ENCODE peak calls at places on chromosomes 3 and 15, in four cellular contexts. M is H54, Y is uterus, G is GM12892. V is an unnamed sample.

GRCh38 chr3:8020459-8020858 is 481.2 kb upstream of the LMCD1 start:
- DNase-seq in M (no peak), Y (no peak), G (no peak), V (no peak)

GRCh38 chr3:162760789-162761188 is 1264.2 kb downstream of the OTOL1 start:
- DNase-seq in M (no peak), Y (no peak), G (no peak), V (no peak)

GRCh38 chr15:70741107-70741511 is 22.2 kb downstream of the UACA start:
- DNase-seq in M (no peak), Y (peak), G (no peak), V (no peak)

GRCh38 chr15:78007965-78008886 is 69.3 kb downstream of the TBC1D2B start:
- DNase-seq in M (peak), Y (peak), G (no peak), V (no peak)

GRCh38 chr3:71184252-71184651 is 399.3 kb downstream of the FOXP1 start:
- DNase-seq in M (no peak), Y (no peak), G (no peak), V (no peak)

GRCh38 chr3:20648294-20648693 is 462.3 kb upstream of the SGO1 start:
- DNase-seq in M (peak), Y (no peak), G (no peak), V (no peak)

GRCh38 chr3:13890377-13891016 is 10.6 kb upstream of the WNT7A start:
- DNase-seq in M (no peak), Y (no peak), G (no peak), V (no peak)

GRCh38 chr15:42081463-42081830 is 12.9 kb downstream of the PLA2G4D start:
- DNase-seq in M (no peak), Y (no peak), G (no peak), V (no peak)

GRCh38 chr15:85580914-85581313 is 200.5 kb downstream of the AKAP13 start:
- DNase-seq in M (no peak), Y (no peak), G (no peak), V (no peak)

GRCh38 chr3:124639406-124640237 is 90.6 kb upstream of the UMPS start:
- DNase-seq in M (no peak), Y (no peak), G (no peak), V (no peak)

GRCh38 chr3:18847583-18848197 is 300.6 kb upstream of the KCNH8 start:
- DNase-seq in M (no peak), Y (no peak), G (no peak), V (no peak)

GRCh38 chr15:29924750-29925149 is 102.5 kb upstream of the TJP1 start:
- DNase-seq in M (peak), Y (no peak), G (no peak), V (no peak)

GRCh38 chr15:54307926-54308325 is 329.7 kb downstream of the UNC13C start:
- DNase-seq in M (no peak), Y (no peak), G (no peak), V (no peak)

GRCh38 chr3:14803981-14804834 is 14.6 kb upstream of the FGD5 start:
- DNase-seq in M (no peak), Y (no peak), G (no peak), V (no peak)

GRCh38 chr15:44092221-44092620 is 102.8 kb downstream of the FRMD5 start:
- DNase-seq in M (no peak), Y (no peak), G (no peak), V (no peak)

GRCh38 chr15:69893863-69894262 is 203.9 kb downstream of the TLE3 start:
- DNase-seq in M (no peak), Y (peak), G (no peak), V (no peak)

GRCh38 chr3:194308635-194309213 is 42.4 kb downstream of the CPN2 start:
- DNase-seq in M (no peak), Y (no peak), G (no peak), V (no peak)

GRCh38 chr3:32246079-32246675 is 7.7 kb downstream of the CMTM8 start:
- DNase-seq in M (no peak), Y (no peak), G (no peak), V (peak)

GRCh38 chr3:99720985-99721632 is 82.7 kb downstream of the COL8A1 start:
- DNase-seq in M (no peak), Y (peak), G (no peak), V (no peak)

GRCh38 chr15:31489801-31490646 is 163.4 kb downstream of the KLF13 start:
- DNase-seq in M (peak), Y (no peak), G (peak), V (peak)

GRCh38 chr3:103169289-103169688 is 734.5 kb downstream of the ZPLD1 start:
- DNase-seq in M (no peak), Y (no peak), G (no peak), V (no peak)

GRCh38 chr15:69451951-69452701 is 492 bp upstream of the RPLP1 start:
- DNase-seq in M (no peak), Y (peak), G (no peak), V (peak)

GRCh38 chr3:124907957-124908356 is 20.8 kb upstream of the ITGB5 start:
- DNase-seq in M (no peak), Y (no peak), G (no peak), V (no peak)

GRCh38 chr3:101964861-101965260 is 115.5 kb downstream of the NFKBIZ start:
- DNase-seq in M (no peak), Y (peak), G (no peak), V (no peak)

GRCh38 chr3:107690522-107691138 is 167.9 kb downstream of the BBX start:
- DNase-seq in M (no peak), Y (no peak), G (no peak), V (peak)

GRCh38 chr3:61789861-61790260 is 228.5 kb downstream of the PTPRG start:
- DNase-seq in M (no peak), Y (no peak), G (no peak), V (no peak)

GRCh38 chr15:61155741-61156700 is 73.1 kb downstream of the RORA start:
- DNase-seq in M (no peak), Y (peak), G (no peak), V (no peak)

GRCh38 chr3:131233900-131234667 is 147.5 kb upstream of the NUDT16 start:
- DNase-seq in M (no peak), Y (no peak), G (no peak), V (no peak)

GRCh38 chr3:52056521-52056967 is at the start of gene DUSP7:
- DNase-seq in M (peak), Y (peak), G (peak), V (peak)

GRCh38 chr3:16203031-16203430 is 28.6 kb downstream of the GALNT15 start:
- DNase-seq in M (peak), Y (no peak), G (no peak), V (no peak)

GRCh38 chr15:25863968-25864580 is 947 bp upstream of the ATP10A start:
- DNase-seq in M (no peak), Y (no peak), G (no peak), V (no peak)

GRCh38 chr15:82021992-82022391 is 23.8 kb downstream of the MEX3B start:
- DNase-seq in M (no peak), Y (peak), G (no peak), V (no peak)

GRCh38 chr3:12440927-12441326 is 43.4 kb upstream of the TSEN2 start:
- DNase-seq in M (no peak), Y (peak), G (no peak), V (no peak)

GRCh38 chr15:75176404-75176761 is 25.3 kb upstream of the C15orf39 start:
- DNase-seq in M (no peak), Y (no peak), G (no peak), V (no peak)

GRCh38 chr15:75178938-75179772 is 22.5 kb upstream of the C15orf39 start:
- DNase-seq in M (no peak), Y (no peak), G (no peak), V (peak)

GRCh38 chr15:75177360-75178071 is 24.2 kb upstream of the C15orf39 start:
- DNase-seq in M (no peak), Y (no peak), G (no peak), V (peak)

GRCh38 chr15:75179773-75180140 is 21.9 kb upstream of the C15orf39 start:
- DNase-seq in M (no peak), Y (no peak), G (no peak), V (no peak)

GRCh38 chr15:75178171-75178937 is 23.3 kb upstream of the C15orf39 start:
- DNase-seq in M (no peak), Y (peak), G (peak), V (peak)
- TF ChIP-seq POLR2A in M (no peak), Y (no peak), G (no peak), V (peak)

DNA sequence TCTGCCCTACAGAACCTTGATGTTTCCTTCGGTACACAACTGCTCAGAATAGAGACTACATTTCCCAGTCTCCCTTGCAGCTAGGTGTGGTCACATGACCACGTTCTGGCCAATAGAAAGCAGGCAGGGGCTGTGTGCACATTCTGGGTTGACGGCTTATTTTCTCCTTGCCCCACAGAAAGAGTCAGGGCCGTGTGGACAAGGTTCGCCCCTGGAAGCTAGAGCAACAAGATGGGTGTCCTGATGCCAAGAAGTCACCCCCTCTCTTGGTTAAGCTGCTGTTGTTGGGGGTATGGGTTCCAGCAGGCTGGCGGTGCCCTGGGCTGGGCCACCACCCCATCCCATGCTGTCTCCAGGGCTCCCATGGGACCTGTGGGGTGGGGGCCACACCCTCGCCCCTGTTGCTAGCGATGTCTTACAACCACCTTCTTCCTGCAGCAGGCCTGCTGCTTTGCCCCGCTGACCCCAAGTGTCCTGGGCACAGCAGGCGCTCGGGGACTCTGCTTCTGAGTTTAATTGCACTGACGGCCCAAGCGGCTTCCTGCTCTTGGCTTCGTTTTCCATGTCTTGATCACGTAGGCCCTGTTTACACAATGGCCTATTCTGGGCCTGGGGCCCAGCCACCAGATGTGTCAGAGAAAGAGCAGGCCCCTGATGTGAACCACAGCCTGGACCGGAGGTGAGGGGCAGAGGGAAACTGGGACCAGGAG is 24.9 kb downstream of the ABTB1 start:
- DNase-seq in M (no peak), Y (peak), G (peak), V (peak)
- TF ChIP-seq POLR2A in M (no peak), Y (no peak), G (no peak), V (no peak)

DNA sequence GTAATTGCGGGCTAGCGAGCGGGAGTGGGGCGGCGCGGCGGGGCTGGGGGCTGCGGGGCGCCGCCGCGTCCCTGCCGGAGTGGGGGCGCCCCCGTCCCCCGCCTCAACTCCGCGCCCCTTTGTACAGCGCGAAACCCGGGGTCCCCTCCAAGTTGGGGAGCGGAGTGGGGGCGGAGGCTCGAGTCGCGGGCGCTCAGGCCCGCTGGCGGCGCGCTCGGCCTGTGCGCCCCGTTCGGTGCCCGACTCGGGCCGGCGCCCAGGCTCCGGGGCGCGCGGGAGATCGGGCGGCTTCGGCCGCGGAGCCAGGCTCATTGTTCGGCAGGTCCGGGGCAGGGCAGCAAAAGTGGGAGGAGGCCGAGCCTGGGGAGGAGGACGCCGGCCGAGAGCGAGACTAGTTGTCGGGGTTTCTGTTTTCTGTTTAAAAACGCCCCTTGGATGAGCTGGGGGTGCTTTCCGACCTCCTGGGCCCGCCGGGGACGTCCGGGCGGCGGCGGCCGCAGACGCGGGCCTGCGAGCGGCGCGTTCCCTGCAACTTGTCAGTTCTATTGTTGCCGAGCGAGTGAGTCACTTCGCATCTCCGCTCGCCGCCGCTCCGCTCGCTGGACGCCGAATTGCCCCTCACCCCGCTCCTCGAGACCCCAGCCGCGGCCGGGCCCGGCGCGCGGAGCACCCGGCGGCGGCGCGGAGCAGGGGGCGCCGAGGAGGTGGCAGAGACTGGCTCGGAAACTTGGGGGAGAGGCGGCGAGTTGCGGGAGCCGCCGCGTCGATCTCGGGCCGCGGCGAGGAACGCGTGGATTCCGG is 663 bp downstream of the TCF12 start:
- DNase-seq in M (peak), Y (peak), G (peak), V (peak)
- TF ChIP-seq POLR2A in M (peak), Y (peak), G (peak), V (no peak)

GRCh38 chr3:5264093-5264610 is 76.6 kb downstream of the EDEM1 start:
- DNase-seq in M (no peak), Y (no peak), G (no peak), V (no peak)

GRCh38 chr3:5258526-5258925 is 71.0 kb downstream of the EDEM1 start:
- DNase-seq in M (no peak), Y (no peak), G (no peak), V (no peak)

GRCh38 chr3:5260992-5261501 is 73.5 kb downstream of the EDEM1 start:
- DNase-seq in M (no peak), Y (no peak), G (no peak), V (no peak)

GRCh38 chr3:5264896-5265770 is 77.6 kb downstream of the EDEM1 start:
- DNase-seq in M (no peak), Y (no peak), G (no peak), V (no peak)

GRCh38 chr3:5262507-5262906 is 75.0 kb downstream of the EDEM1 start:
- DNase-seq in M (no peak), Y (no peak), G (no peak), V (no peak)
- TF ChIP-seq POLR2A in M (no peak), Y (no peak), G (no peak), V (no peak)

GRCh38 chr3:50298836-50299637 is at the start of the genes HYAL3 and NAA80:
- DNase-seq in M (peak), Y (peak), G (peak), V (peak)
- TF ChIP-seq POLR2A in M (peak), Y (peak), G (peak), V (peak)

GRCh38 chr15:39580630-39581500 is at the start of gene THBS1:
- DNase-seq in M (peak), Y (peak), G (peak), V (peak)
- TF ChIP-seq POLR2A in M (peak), Y (peak), G (no peak), V (no peak)

GRCh38 chr3:112492124-112492523 is 7.1 kb downstream of the BTLA start:
- DNase-seq in M (no peak), Y (no peak), G (no peak), V (no peak)
- TF ChIP-seq POLR2A in M (no peak), Y (no peak), G (no peak), V (no peak)

GRCh38 chr3:160412477-160412876 is 13.0 kb downstream of the SMC4 start:
- DNase-seq in M (no peak), Y (no peak), G (no peak), V (no peak)

GRCh38 chr3:160413613-160414248 is 14.3 kb downstream of the SMC4 start:
- DNase-seq in M (no peak), Y (peak), G (no peak), V (peak)

DNA sequence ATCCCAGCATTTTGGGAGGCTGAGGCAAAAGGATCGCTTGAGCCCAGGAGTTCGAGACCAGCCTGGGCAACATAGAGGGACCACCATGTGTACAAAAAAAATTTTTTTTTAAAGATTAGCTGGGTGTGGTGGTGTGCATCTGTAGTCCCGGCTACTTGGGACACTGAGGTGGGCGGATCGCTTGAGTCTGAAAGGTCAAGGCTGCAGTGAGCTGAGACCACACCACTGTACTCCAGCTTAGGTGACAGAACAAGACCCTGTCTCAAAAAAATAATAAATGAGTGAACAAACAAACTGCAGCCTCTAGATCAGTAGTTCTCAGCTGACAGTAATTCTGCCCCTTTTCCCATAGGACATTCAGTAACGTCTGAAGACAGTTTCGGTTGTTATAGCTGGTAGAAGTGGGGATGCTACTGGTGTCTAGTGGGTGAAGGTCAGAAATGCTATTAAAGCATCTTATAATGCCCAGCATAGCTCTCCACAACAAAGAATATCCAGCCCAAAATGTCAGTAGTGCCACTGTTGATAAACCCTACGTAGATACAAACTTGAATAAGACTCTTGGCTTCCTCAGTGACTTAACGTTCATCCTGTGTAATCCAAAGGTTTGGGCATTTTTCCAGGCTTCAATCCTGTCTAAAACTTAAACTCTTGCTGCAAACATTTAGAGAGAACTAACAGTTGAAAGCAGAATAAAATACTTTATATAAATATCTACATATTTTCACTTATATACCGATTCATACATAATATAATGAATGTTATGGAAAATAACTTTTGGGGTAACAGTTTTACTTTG is 10.6 kb downstream of the SMC4 start:
- DNase-seq in M (no peak), Y (no peak), G (no peak), V (no peak)
- TF ChIP-seq POLR2A in M (no peak), Y (no peak), G (peak), V (peak)